ENCODE peak calls at places on chromosome 13, in five cellular contexts. P is CD8-positive, alpha-beta T cell; H is stimulated activated CD4-positive, alpha-beta T cell treated with anti-CD3 and anti-CD28 coated beads, Interleukin-1b, Interleukin-23, amount 100 ng/mL, for 4 hours; C is AG20443; S is heart right ventricle. B is an unnamed sample.
A peak's percentile ranks its signal among the peaks of the same experiment; 100 is the strongest.

GRCh38 chr13:26616126-26616525 is 58.6 kb downstream of the WASF3 start:
- DNase-seq in P (no peak), H (no peak), C (peak; percentile 62), S (no peak), B (peak; percentile 60)

GRCh38 chr13:33194820-33195692 is 90.5 kb downstream of the STARD13 start:
- DNase-seq in P (no peak), H (no peak), C (no peak), S (no peak), B (no peak)

GRCh38 chr13:95118541-95119324 is 182.5 kb downstream of the ABCC4 start:
- DNase-seq in P (no peak), H (no peak), C (no peak), S (no peak), B (no peak)

GRCh38 chr13:40130871-40131636 is 475.6 kb downstream of the COG6 start:
- DNase-seq in P (no peak), H (no peak), C (no peak), S (no peak), B (no peak)

GRCh38 chr13:83883061-83883523 is 818 bp upstream of the SLITRK1 start:
- DNase-seq in P (no peak), H (no peak), C (no peak), S (no peak), B (no peak)

GRCh38 chr13:110097013-110097412 is 209.9 kb downstream of the COL4A1 start:
- DNase-seq in P (no peak), H (no peak), C (no peak), S (no peak), B (no peak)

GRCh38 chr13:19984430-19985218 is 26.1 kb downstream of the ZMYM2 start:
- DNase-seq in P (no peak), H (no peak), C (peak; percentile 66), S (no peak), B (peak; percentile 69)

GRCh38 chr13:75271851-75272250 is 210.1 kb downstream of the TBC1D4 start:
- DNase-seq in P (no peak), H (no peak), C (peak; percentile 16), S (no peak), B (peak; percentile 41)

GRCh38 chr13:80132741-80133601 is 208.0 kb downstream of the SPRY2 start:
- DNase-seq in P (no peak), H (no peak), C (peak; percentile 56), S (peak; percentile 32), B (peak; percentile 48)

GRCh38 chr13:30803791-30804190 is 68.4 kb downstream of the ALOX5AP start:
- DNase-seq in P (no peak), H (no peak), C (no peak), S (no peak), B (no peak)

GRCh38 chr13:48404952-48405351 is 8.0 kb downstream of the LPAR6 start:
- DNase-seq in P (no peak), H (no peak), C (peak; percentile 14), S (no peak), B (peak; percentile 25)

B was measured in GM03348.